ENCODE peak calls at places on chromosomes 5 and 9, in eight cellular contexts. W is K562, V is H9, L is IMR-90, O is HCT116, H is mammary epithelial cell, B is mesenchymal stem cell, F is PC-3. X is an unnamed sample.
A peak's percentile ranks its signal among the peaks of the same experiment; 100 is the strongest.

GRCh38 chr9:93900971-93901861 is 53.9 kb downstream of the BARX1 start:
- DNase-seq in B (no peak), V (peak; percentile 26), W (peak; percentile 2), L (no peak), H (no peak), F (no peak), O (no peak), X (no peak)

GRCh38 chr9:93288891-93289883 is 105.2 kb downstream of the WNK2 start:
- DNase-seq in W (peak; percentile 25), L (peak; percentile 62), B (peak; percentile 68), H (peak; percentile 44), F (peak; percentile 73), V (peak; percentile 45), O (no peak), X (no peak)

GRCh38 chr9:137272241-137273094 is 5.1 kb upstream of the TOR4A start:
- DNase-seq in B (no peak), L (no peak), W (no peak), V (no peak), F (no peak), H (no peak), O (no peak), X (no peak)

GRCh38 chr9:71218774-71219173 is 97.4 kb upstream of the TRPM3 start:
- DNase-seq in B (no peak), O (no peak), F (no peak), W (no peak), V (no peak), L (no peak), H (peak; percentile 25), X (no peak)

GRCh38 chr9:110578896-110579752 is at the start of gene SVEP1:
- DNase-seq in V (peak; percentile 61), O (no peak), H (peak; percentile 72), W (no peak), L (peak; percentile 77), F (no peak), B (peak; percentile 80), X (no peak)

GRCh38 chr5:449151-449550 is 6.2 kb downstream of the EXOC3 start:
- DNase-seq in L (no peak), H (no peak), B (no peak), F (no peak), W (no peak), O (no peak), V (no peak), X (no peak)

GRCh38 chr9:128551652-128552152 is 685 bp upstream of the SPTAN1 start:
- DNase-seq in H (no peak), V (no peak), O (no peak), B (no peak), W (no peak), L (no peak), F (peak; percentile 73), X (no peak)

GRCh38 chr9:137479315-137479861 is 20.3 kb upstream of the NSMF start:
- DNase-seq in L (peak; percentile 11), O (no peak), W (no peak), F (no peak), V (no peak), B (peak; percentile 40), H (no peak), X (no peak)

GRCh38 chr9:137745541-137745991 is 126.8 kb downstream of the EHMT1 start:
- DNase-seq in H (peak; percentile 6), O (peak; percentile 19), W (peak; percentile 72), B (peak; percentile 55), F (peak; percentile 43), V (peak; percentile 50), L (peak; percentile 43), X (no peak)

GRCh38 chr5:158140120-158140778 is 281.3 kb upstream of the CLINT1 start:
- DNase-seq in W (no peak), H (no peak), O (no peak), L (no peak), B (peak; percentile 46), F (peak; percentile 32), V (no peak), X (no peak)

GRCh38 chr5:96094904-96095303 is 133.3 kb upstream of the ELL2 start:
- DNase-seq in B (no peak), V (no peak), O (no peak), L (no peak), W (no peak), H (no peak), F (no peak), X (no peak)

GRCh38 chr5:78781611-78782356 is 133.2 kb upstream of the LHFPL2 start:
- DNase-seq in L (no peak), H (no peak), O (no peak), W (no peak), B (no peak), V (no peak), F (no peak), X (no peak)

GRCh38 chr9:124590886-124591641 is 83.9 kb upstream of the NR5A1 start:
- DNase-seq in H (no peak), B (peak; percentile 44), O (no peak), V (no peak), F (no peak), W (no peak), L (no peak), X (no peak)

GRCh38 chr9:90300901-90301688 is 341.5 kb downstream of the DIRAS2 start:
- DNase-seq in F (peak; percentile 76), V (no peak), B (peak; percentile 94), H (peak; percentile 86), W (no peak), L (peak; percentile 91), O (peak; percentile 59), X (no peak)

GRCh38 chr5:126597156-126597555 is 2.1 kb upstream of the ALDH7A1 start:
- DNase-seq in H (peak; percentile 95), B (peak; percentile 82), V (no peak), L (peak; percentile 91), O (no peak), F (peak; percentile 78), W (no peak), X (no peak)

DNA sequence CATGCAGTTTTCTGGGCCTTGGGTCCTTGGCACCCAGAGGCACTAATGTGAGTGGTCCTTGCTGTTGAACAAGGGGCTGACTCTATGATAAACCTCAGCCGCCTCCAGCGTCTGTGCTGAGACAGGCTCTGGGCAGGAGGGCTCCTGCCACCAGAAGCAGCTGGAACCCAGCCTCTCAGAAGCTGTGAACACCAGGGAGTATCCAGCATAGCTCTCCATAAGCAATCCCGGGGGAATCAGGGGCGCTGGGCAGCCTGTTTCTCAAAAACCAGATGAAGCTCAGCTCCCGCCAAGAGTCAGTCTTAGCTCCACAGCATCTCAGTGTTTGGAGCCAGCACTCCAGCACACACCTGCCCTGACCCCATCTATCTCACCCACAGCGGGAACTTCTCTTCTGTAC is 170.2 kb downstream of the HSPA4 start:
- DNase-seq in B (no peak), V (no peak), F (no peak), O (no peak), L (no peak), W (no peak), H (no peak), X (no peak)
- H3K4me2 ChIP-seq in B (no peak overlapping the region), V (no peak overlapping the region), F (no peak overlapping the region), O (no peak overlapping the region), L (no peak overlapping the region), W (no peak overlapping the region), H (no peak overlapping the region), X (no peak overlapping the region)

GRCh38 chr5:37477426-37477825 is 98.3 kb downstream of the WDR70 start:
- DNase-seq in L (no peak), W (no peak), B (no peak), H (no peak), V (no peak), O (no peak), F (no peak), X (no peak)

GRCh38 chr5:37478086-37478485 is 99.0 kb downstream of the WDR70 start:
- DNase-seq in F (no peak), V (no peak), B (no peak), H (no peak), W (no peak), O (no peak), L (no peak), X (no peak)

GRCh38 chr5:37478495-37478894 is 99.4 kb downstream of the WDR70 start:
- DNase-seq in B (no peak), V (no peak), H (no peak), W (no peak), O (no peak), L (no peak), F (no peak), X (no peak)
- H3K4me1 ChIP-seq in B (no peaks in the 10 kb centered on the region), V (no peaks in the 10 kb centered on the region), H (no peaks in the 10 kb centered on the region), W (no peaks in the 10 kb centered on the region), O (no peaks in the 10 kb centered on the region), L (no peaks in the 10 kb centered on the region), F (no peaks in the 10 kb centered on the region), X (no peaks in the 10 kb centered on the region)

DNA sequence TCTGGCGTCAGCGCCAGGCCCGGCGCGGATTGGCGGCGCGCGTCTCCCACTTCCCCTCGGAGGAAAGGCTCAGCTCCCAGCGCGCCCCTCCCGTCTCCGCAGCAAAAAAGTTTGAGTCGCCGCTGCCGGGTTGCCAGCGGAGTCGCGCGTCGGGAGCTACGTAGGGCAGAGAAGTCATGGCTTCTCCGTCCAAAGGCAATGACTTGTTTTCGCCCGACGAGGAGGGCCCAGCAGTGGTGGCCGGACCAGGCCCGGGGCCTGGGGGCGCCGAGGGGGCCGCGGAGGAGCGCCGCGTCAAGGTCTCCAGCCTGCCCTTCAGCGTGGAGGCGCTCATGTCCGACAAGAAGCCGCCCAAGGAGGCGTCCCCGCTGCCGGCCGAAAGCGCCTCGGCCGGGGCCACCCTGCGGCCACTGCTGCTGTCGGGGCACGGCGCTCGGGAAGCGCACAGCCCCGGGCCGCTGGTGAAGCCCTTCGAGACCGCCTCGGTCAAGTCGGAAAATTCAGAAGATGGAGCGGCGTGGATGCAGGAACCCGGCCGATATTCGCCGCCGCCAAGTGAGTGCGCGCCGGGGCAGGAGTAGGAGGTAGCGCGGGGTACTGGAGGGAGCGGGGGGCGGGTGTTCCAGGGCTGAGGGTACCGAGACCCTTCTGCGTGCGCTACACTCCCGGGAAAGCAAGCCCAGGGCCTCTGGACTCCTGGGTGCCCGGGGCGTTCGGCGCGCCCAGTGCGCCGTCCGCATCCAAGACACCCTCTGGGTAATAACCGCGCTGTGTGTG is at the start of gene MSX2:
- DNase-seq in W (no peak), B (peak; percentile 90), V (peak; percentile 91), F (peak; percentile 77), L (peak; percentile 86), O (peak; percentile 80), H (peak; percentile 88), X (no peak)
- H3K9ac ChIP-seq in W (no peak within 1 kb of the TSS), B (peak within 1 kb of the TSS; percentile 79), V (no peak within 1 kb of the TSS), F (peak within 1 kb of the TSS; percentile 42), L (peak within 1 kb of the TSS; percentile 58), O (peak within 1 kb of the TSS; percentile 74), H (peak within 1 kb of the TSS; percentile 58), X (no peak within 1 kb of the TSS)

DNA sequence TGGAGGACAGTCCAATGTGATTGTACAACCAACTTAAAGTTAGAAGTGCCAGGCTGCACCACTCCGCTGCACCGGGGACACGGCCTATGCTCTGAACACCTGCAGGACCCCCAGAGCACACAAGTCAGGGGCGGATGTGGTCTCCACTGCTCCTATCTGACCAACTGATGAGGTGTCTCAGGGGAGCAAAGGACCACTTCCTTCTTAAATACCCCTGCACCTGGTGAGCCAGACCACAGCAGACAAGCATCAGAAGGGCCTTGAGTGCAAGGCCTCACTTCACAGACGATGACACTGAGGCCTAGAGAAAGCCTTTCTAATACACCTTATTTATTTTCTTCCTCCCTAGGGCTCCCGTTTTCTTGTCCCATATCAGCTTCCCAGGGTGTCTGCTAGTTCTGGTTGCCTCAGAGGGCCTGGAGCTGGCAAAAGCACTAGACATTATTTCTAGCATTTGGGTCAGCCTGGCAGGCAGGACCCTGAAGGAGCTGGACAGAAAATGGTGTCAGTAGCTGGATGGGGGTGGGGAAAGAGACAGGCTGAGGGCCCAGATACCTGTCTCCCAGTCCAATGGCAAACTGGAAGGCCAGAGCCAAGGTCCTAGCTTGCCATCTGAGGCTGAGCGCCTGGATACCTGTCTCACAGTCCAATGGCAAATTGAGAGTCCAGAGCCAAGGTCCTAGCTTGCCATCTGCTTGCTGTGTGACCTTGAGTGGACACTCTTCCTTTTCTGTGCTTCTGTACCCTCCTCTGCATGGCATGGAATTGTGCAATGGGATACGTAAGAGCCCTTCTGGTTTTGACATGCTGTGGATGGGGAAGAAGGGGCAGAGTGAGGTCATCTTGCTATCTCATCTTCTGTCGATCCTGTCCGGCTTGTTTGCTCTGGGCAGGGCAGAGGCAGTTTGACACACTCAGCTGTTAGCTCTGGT is 9.0 kb downstream of the CCDC69 start:
- DNase-seq in V (no peak), L (no peak), W (no peak), B (no peak), O (no peak), H (no peak), F (no peak), X (peak; percentile 95)
- H3K4me2 ChIP-seq in V (no peak overlapping the region), L (no peak overlapping the region), W (peak overlapping the region; percentile 66), B (no peak overlapping the region), O (peak overlapping the region; percentile 63), H (no peak overlapping the region), F (no peak overlapping the region), X (peak overlapping the region; percentile 89)

X was measured in DND-41.